ENCODE peak calls at places on chromosomes 16 and 17, in ten cellular contexts. A is tibial nerve, K is body of pancreas, V is ovary, U is esophagus squamous epithelium, E is lower leg skin, M is adrenal gland, D is heart left ventricle, Z is transverse colon, P is stomach. C is an unnamed sample.

GRCh38 chr16:30941600-30942420 is 7.1 kb upstream of the ORAI3 start:
- DNase-seq in A (peak; percentile 48), U (no peak), D (peak; percentile 88), Z (peak; percentile 87), P (peak; percentile 84), E (peak; percentile 94), M (peak; percentile 88), V (peak; percentile 58), K (peak; percentile 82), C (peak; percentile 76)

GRCh38 chr16:85372627-85373372 is 240.3 kb upstream of the GSE1 start:
- DNase-seq in Z (no peak), D (no peak), A (no peak), M (peak; percentile 92), K (no peak), U (no peak), P (peak; percentile 61), V (no peak), E (no peak), C (peak; percentile 81)

GRCh38 chr17:55814377-55814776 is 63.5 kb downstream of the PCTP start:
- DNase-seq in A (no peak), V (no peak), K (peak; percentile 26), P (no peak), D (peak; percentile 55), M (peak; percentile 27), Z (no peak), E (no peak), U (no peak), C (peak; percentile 42)

GRCh38 chr16:70475054-70475871 is 20.9 kb downstream of the FCSK start:
- DNase-seq in Z (no peak), M (no peak), K (no peak), D (peak; percentile 65), U (no peak), V (no peak), E (no peak), A (no peak), P (no peak), C (no peak)

GRCh38 chr16:28478511-28479180 is 6.5 kb upstream of the NPIPB7 start:
- DNase-seq in K (no peak), M (no peak), A (no peak), D (no peak), E (no peak), V (no peak), P (no peak), Z (no peak), U (no peak), C (no peak)

GRCh38 chr17:73976676-73977521 is 226.6 kb upstream of the RPL38 start:
- DNase-seq in A (no peak), P (no peak), V (no peak), K (no peak), U (no peak), Z (no peak), E (no peak), M (no peak), D (no peak), C (no peak)

GRCh38 chr17:11953924-11954323 is 43.4 kb downstream of the ZNF18 start:
- DNase-seq in V (no peak), E (no peak), U (no peak), A (no peak), D (no peak), Z (no peak), M (no peak), K (no peak), P (no peak), C (no peak)

GRCh38 chr17:67619555-67619954 is 98.2 kb upstream of the NOL11 start:
- DNase-seq in P (no peak), V (no peak), E (no peak), D (no peak), Z (no peak), K (no peak), U (no peak), A (no peak), M (no peak), C (no peak)

GRCh38 chr16:54342966-54343365 is 56.4 kb upstream of the IRX3 start:
- DNase-seq in M (no peak), V (no peak), A (no peak), Z (no peak), P (no peak), D (no peak), E (no peak), K (no peak), U (no peak), C (no peak)

GRCh38 chr16:19001788-19002187 is 18.1 kb downstream of the TMC7 start:
- DNase-seq in Z (no peak), M (no peak), P (no peak), A (no peak), V (no peak), K (peak; percentile 14), D (no peak), E (no peak), U (no peak), C (peak; percentile 64)

DNA sequence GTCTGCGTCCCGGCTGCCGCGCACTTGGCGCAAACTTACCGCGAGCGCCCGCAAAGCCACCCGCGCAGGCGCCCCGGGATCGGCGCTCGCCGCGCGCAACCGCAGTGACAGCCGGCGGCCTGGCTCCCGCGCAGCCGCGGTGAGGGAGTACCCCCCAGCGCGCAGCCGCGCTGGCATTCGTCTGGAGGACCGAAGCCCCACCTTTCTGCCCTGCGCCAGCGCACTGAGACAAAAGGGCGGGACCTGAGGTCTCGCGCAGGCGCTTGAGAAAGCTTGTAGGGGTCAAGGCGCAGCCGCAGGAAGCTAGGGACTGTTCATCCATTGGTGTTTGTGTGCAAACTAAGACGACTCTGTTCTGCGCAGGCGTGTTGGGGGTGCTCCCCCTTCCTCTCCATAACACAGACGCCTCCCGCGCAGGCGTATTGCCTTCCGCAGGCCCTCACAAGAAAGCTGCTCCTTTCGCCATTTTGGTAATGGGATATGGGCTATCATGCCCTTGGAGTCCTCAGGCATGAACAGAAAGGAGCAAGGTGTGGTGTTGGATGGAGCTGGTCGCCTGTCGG is at the start of gene PHF12:
- DNase-seq in V (peak; percentile 100), E (peak; percentile 100), K (peak; percentile 100), U (peak; percentile 99), Z (peak; percentile 100), D (peak; percentile 100), A (peak; percentile 97), M (peak; percentile 100), P (peak; percentile 100), C (peak; percentile 98)
- TF ChIP-seq POLR2A in V (peak; percentile 87), E (peak; percentile 71), K (peak; percentile 67), U (peak; percentile 89), Z (peak; percentile 36), D (peak; percentile 72), A (peak; percentile 82), M (peak; percentile 73), P (peak; percentile 41), C (peak; percentile 72)

GRCh38 chr17:36034127-36034526 is 16.4 kb upstream of the CCL23 start:
- DNase-seq in Z (no peak), M (no peak), V (no peak), A (no peak), U (no peak), K (no peak), P (no peak), E (no peak), D (no peak), C (no peak)
- TF ChIP-seq POLR2A in Z (no peak), M (no peak), V (no peak), A (no peak), U (no peak), K (no peak), P (no peak), E (no peak), D (no peak), C (no peak)

GRCh38 chr16:1778200-1779179 is 3.9 kb downstream of the SPSB3 start:
- DNase-seq in E (no peak), V (no peak), K (no peak), M (no peak), D (peak; percentile 65), Z (peak; percentile 10), A (no peak), U (no peak), P (no peak), C (no peak)
- TF ChIP-seq POLR2A in E (no peak), V (no peak), K (no peak), M (no peak), D (no peak), Z (no peak), A (no peak), U (no peak), P (no peak), C (peak; percentile 23)

GRCh38 chr17:7512105-7512504 is 27.9 kb downstream of the POLR2A start:
- DNase-seq in U (no peak), D (no peak), A (no peak), M (no peak), E (no peak), K (no peak), V (no peak), Z (no peak), P (no peak), C (no peak)
- TF ChIP-seq POLR2A in U (no peak), D (no peak), A (no peak), M (no peak), E (no peak), K (no peak), V (no peak), Z (no peak), P (no peak), C (no peak)

C was measured in H54.